ENCODE peak calls at places on chromosomes 12 and 14, in four cellular contexts. One of them, this sample, is unnamed.

GRCh38 chr14:28987516-28987915 is 220.9 kb downstream of the FOXG1 start:
- DNase-seq in fibroblast of mammary gland: peak
- DNase-seq in ascending aorta: no peak
- DNase-seq in epithelial cell of esophagus: peak
- DNase-seq in this sample: no peak

GRCh38 chr14:60353410-60353809 is 104.4 kb downstream of the PPM1A start:
- DNase-seq in epithelial cell of esophagus: no peak
- DNase-seq in ascending aorta: no peak
- DNase-seq in fibroblast of mammary gland: no peak
- DNase-seq in this sample: no peak

GRCh38 chr12:95218164-95218851 is 701 bp downstream of the VEZT start:
- DNase-seq in fibroblast of mammary gland: peak
- DNase-seq in epithelial cell of esophagus: peak
- DNase-seq in ascending aorta: peak
- DNase-seq in this sample: no peak

GRCh38 chr12:107530706-107531105 is 154.9 kb upstream of the PWP1 start:
- DNase-seq in epithelial cell of esophagus: no peak
- DNase-seq in ascending aorta: no peak
- DNase-seq in fibroblast of mammary gland: peak
- DNase-seq in this sample: no peak

GRCh38 chr14:54669759-54670630 is 103.1 kb downstream of the SAMD4A start:
- DNase-seq in epithelial cell of esophagus: peak
- DNase-seq in ascending aorta: no peak
- DNase-seq in fibroblast of mammary gland: peak
- DNase-seq in this sample: no peak

GRCh38 chr14:20684662-20685456 is 499 bp downstream of the RNASE4 start:
- DNase-seq in fibroblast of mammary gland: peak
- DNase-seq in epithelial cell of esophagus: peak
- DNase-seq in ascending aorta: no peak
- DNase-seq in this sample: no peak

GRCh38 chr14:61174395-61175386 is 106.4 kb downstream of the TMEM30B start:
- DNase-seq in ascending aorta: no peak
- DNase-seq in fibroblast of mammary gland: peak
- DNase-seq in epithelial cell of esophagus: peak
- DNase-seq in this sample: no peak

GRCh38 chr12:12806784-12807516 is 6.2 kb upstream of the DDX47 start:
- DNase-seq in ascending aorta: no peak
- DNase-seq in fibroblast of mammary gland: no peak
- DNase-seq in epithelial cell of esophagus: no peak
- DNase-seq in this sample: no peak

GRCh38 chr14:44108601-44109000 is 398.5 kb downstream of the FSCB start:
- DNase-seq in epithelial cell of esophagus: peak
- DNase-seq in fibroblast of mammary gland: no peak
- DNase-seq in ascending aorta: no peak
- DNase-seq in this sample: no peak

GRCh38 chr12:39378346-39378745 is 64.6 kb downstream of the KIF21A start:
- DNase-seq in ascending aorta: no peak
- DNase-seq in epithelial cell of esophagus: no peak
- DNase-seq in fibroblast of mammary gland: no peak
- DNase-seq in this sample: no peak

GRCh38 chr12:44794867-44795266 is 81.2 kb downstream of the NELL2 start:
- DNase-seq in fibroblast of mammary gland: no peak
- DNase-seq in epithelial cell of esophagus: no peak
- DNase-seq in ascending aorta: no peak
- DNase-seq in this sample: no peak

GRCh38 chr14:75295491-75296338 is 17.1 kb downstream of the FOS start:
- DNase-seq in ascending aorta: peak
- DNase-seq in fibroblast of mammary gland: peak
- DNase-seq in epithelial cell of esophagus: peak
- DNase-seq in this sample: peak

GRCh38 chr12:50282581-50283229 is 615 bp downstream of the LIMA1 start:
- DNase-seq in fibroblast of mammary gland: peak
- DNase-seq in epithelial cell of esophagus: no peak
- DNase-seq in ascending aorta: no peak
- DNase-seq in this sample: no peak

GRCh38 chr12:131038961-131039360 is 85.3 kb downstream of the ADGRD1 start:
- DNase-seq in fibroblast of mammary gland: no peak
- DNase-seq in ascending aorta: no peak
- DNase-seq in epithelial cell of esophagus: no peak
- DNase-seq in this sample: no peak

GRCh38 chr14:45332360-45332988 is 79.5 kb upstream of the MIS18BP1 start:
- DNase-seq in epithelial cell of esophagus: no peak
- DNase-seq in fibroblast of mammary gland: no peak
- DNase-seq in ascending aorta: no peak
- DNase-seq in this sample: no peak

GRCh38 chr14:94143239-94143638 is 13.8 kb upstream of the IFI27L2 start:
- DNase-seq in ascending aorta: no peak
- DNase-seq in epithelial cell of esophagus: no peak
- DNase-seq in fibroblast of mammary gland: no peak
- DNase-seq in this sample: peak

GRCh38 chr14:32044454-32044853 is 32.6 kb upstream of the ARHGAP5 start:
- DNase-seq in fibroblast of mammary gland: no peak
- DNase-seq in ascending aorta: no peak
- DNase-seq in epithelial cell of esophagus: no peak
- DNase-seq in this sample: peak

GRCh38 chr12:92431146-92431545 is 271.6 kb upstream of the PLEKHG7 start:
- DNase-seq in fibroblast of mammary gland: no peak
- DNase-seq in epithelial cell of esophagus: no peak
- DNase-seq in ascending aorta: no peak
- DNase-seq in this sample: no peak

GRCh38 chr12:59182191-59182590 is 261.9 kb upstream of the LRIG3 start:
- DNase-seq in ascending aorta: no peak
- DNase-seq in fibroblast of mammary gland: peak
- DNase-seq in epithelial cell of esophagus: peak
- DNase-seq in this sample: no peak

GRCh38 chr12:115983226-115983798 is 294.2 kb downstream of the MED13L start:
- DNase-seq in epithelial cell of esophagus: peak
- DNase-seq in ascending aorta: no peak
- DNase-seq in fibroblast of mammary gland: peak
- DNase-seq in this sample: peak

GRCh38 chr12:55972906-55973597 is 826 bp upstream of the RAB5B start:
- DNase-seq in epithelial cell of esophagus: no peak
- DNase-seq in ascending aorta: no peak
- DNase-seq in fibroblast of mammary gland: no peak
- DNase-seq in this sample: no peak

GRCh38 chr14:57938533-57938932 is 72.6 kb upstream of the SLC35F4 start:
- DNase-seq in fibroblast of mammary gland: no peak
- DNase-seq in ascending aorta: no peak
- DNase-seq in epithelial cell of esophagus: no peak
- DNase-seq in this sample: no peak

GRCh38 chr12:50221228-50222008 is 54.2 kb upstream of the CERS5 start:
- DNase-seq in epithelial cell of esophagus: peak
- DNase-seq in fibroblast of mammary gland: peak
- DNase-seq in ascending aorta: no peak
- DNase-seq in this sample: no peak

GRCh38 chr12:93886533-93887511 is 209.6 kb downstream of the CRADD start:
- DNase-seq in ascending aorta: no peak
- DNase-seq in fibroblast of mammary gland: peak
- DNase-seq in epithelial cell of esophagus: no peak
- DNase-seq in this sample: no peak

GRCh38 chr14:99023371-99023770 is 248.6 kb downstream of the BCL11B start:
- DNase-seq in epithelial cell of esophagus: peak
- DNase-seq in fibroblast of mammary gland: no peak
- DNase-seq in ascending aorta: no peak
- DNase-seq in this sample: no peak

GRCh38 chr12:3313655-3314305 is 177.2 kb upstream of the PRMT8 start:
- DNase-seq in fibroblast of mammary gland: peak
- DNase-seq in epithelial cell of esophagus: no peak
- DNase-seq in ascending aorta: no peak
- DNase-seq in this sample: peak
- TF ChIP-seq CTCF in fibroblast of mammary gland: peak
- TF ChIP-seq CTCF in epithelial cell of esophagus: peak
- TF ChIP-seq CTCF in ascending aorta: no peak
- TF ChIP-seq CTCF in this sample: peak

GRCh38 chr12:52561880-52562449 is 9.0 kb upstream of the KRT71 start:
- DNase-seq in fibroblast of mammary gland: peak
- DNase-seq in ascending aorta: no peak
- DNase-seq in epithelial cell of esophagus: no peak
- DNase-seq in this sample: peak
- TF ChIP-seq CTCF in fibroblast of mammary gland: peak
- TF ChIP-seq CTCF in ascending aorta: peak
- TF ChIP-seq CTCF in epithelial cell of esophagus: peak
- TF ChIP-seq CTCF in this sample: peak

GRCh38 chr12:6376079-6376941 is 947 bp upstream of the SCNN1A start:
- DNase-seq in fibroblast of mammary gland: peak
- DNase-seq in epithelial cell of esophagus: peak
- DNase-seq in ascending aorta: no peak
- DNase-seq in this sample: peak
- TF ChIP-seq CTCF in fibroblast of mammary gland: peak
- TF ChIP-seq CTCF in epithelial cell of esophagus: peak
- TF ChIP-seq CTCF in ascending aorta: peak
- TF ChIP-seq CTCF in this sample: peak

GRCh38 chr14:21894003-21894897 is 220.6 kb upstream of the OR4E1 start:
- DNase-seq in epithelial cell of esophagus: peak
- DNase-seq in ascending aorta: no peak
- DNase-seq in fibroblast of mammary gland: no peak
- DNase-seq in this sample: peak
- TF ChIP-seq CTCF in epithelial cell of esophagus: peak
- TF ChIP-seq CTCF in ascending aorta: no peak
- TF ChIP-seq CTCF in fibroblast of mammary gland: peak
- TF ChIP-seq CTCF in this sample: peak

DNA sequence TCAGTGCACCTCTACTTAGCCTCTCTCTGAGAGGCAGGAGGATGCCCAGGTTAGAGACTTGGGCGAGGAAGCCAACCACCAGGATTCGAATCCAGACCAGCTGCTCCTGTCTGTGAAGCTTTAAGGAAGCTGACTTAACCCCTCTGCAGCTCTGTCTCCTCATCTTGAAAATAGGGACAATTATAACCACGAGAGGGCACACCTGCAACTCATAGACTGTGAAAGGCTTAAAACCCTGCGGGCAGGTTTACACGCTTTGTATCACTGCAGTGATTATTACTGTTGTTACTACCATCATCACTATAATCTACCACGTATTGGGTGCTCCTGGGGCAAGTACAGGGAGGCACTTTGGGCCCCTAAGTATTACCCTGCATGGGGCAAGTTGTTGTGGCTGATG is 379.8 kb downstream of the VRK1 start:
- DNase-seq in epithelial cell of esophagus: peak
- DNase-seq in ascending aorta: no peak
- DNase-seq in fibroblast of mammary gland: peak
- DNase-seq in this sample: peak
- TF ChIP-seq CTCF in epithelial cell of esophagus: peak
- TF ChIP-seq CTCF in ascending aorta: no peak
- TF ChIP-seq CTCF in fibroblast of mammary gland: peak
- TF ChIP-seq CTCF in this sample: no peak

GRCh38 chr12:9673404-9674225 is 4.1 kb downstream of the CLEC2D start:
- DNase-seq in epithelial cell of esophagus: peak
- DNase-seq in fibroblast of mammary gland: peak
- DNase-seq in ascending aorta: no peak
- DNase-seq in this sample: peak
- TF ChIP-seq CTCF in epithelial cell of esophagus: no peak
- TF ChIP-seq CTCF in fibroblast of mammary gland: no peak
- TF ChIP-seq CTCF in ascending aorta: no peak
- TF ChIP-seq CTCF in this sample: no peak

This sample was measured in Calu3.